ENCODE peak calls at places on chromosome 4, in five cellular contexts. U is A549, A is GM10248, K is IMR-90, I is RWPE1. B is an unnamed sample.

GRCh38 chr4:48042979-48043461 is 26.4 kb downstream of the NIPAL1 start:
- DNase-seq in U (no peak), A (no peak), K (no peak), I (no peak), B (no peak)

GRCh38 chr4:2913168-2913567 is 50.0 kb downstream of the NOP14 start:
- DNase-seq in U (no peak), A (no peak), K (no peak), I (no peak), B (no peak)

GRCh38 chr4:114386637-114387233 is 211.9 kb upstream of the UGT8 start:
- DNase-seq in U (peak), A (peak), K (peak), I (peak), B (no peak)

GRCh38 chr4:135949926-135950325 is 1582.4 kb downstream of the PCDH18 start:
- DNase-seq in U (no peak), A (no peak), K (no peak), I (no peak), B (peak)

GRCh38 chr4:119823045-119823444 is 194.4 kb upstream of the PDE5A start:
- DNase-seq in U (no peak), A (no peak), K (no peak), I (no peak), B (no peak)

GRCh38 chr4:174023641-174024040 is 259.8 kb downstream of the FBXO8 start:
- DNase-seq in U (no peak), A (no peak), K (peak), I (no peak), B (no peak)

GRCh38 chr4:151339472-151339871 is 14.1 kb upstream of the SH3D19 start:
- DNase-seq in U (no peak), A (no peak), K (no peak), I (no peak), B (no peak)

GRCh38 chr4:30828290-30828926 is 108.2 kb downstream of the PCDH7 start:
- DNase-seq in U (no peak), A (no peak), K (peak), I (no peak), B (no peak)

GRCh38 chr4:138758876-138759275 is 256.7 kb upstream of the NOCT start:
- DNase-seq in U (no peak), A (no peak), K (no peak), I (no peak), B (no peak)

GRCh38 chr4:79756496-79756895 is 316.5 kb downstream of the ANTXR2 start:
- DNase-seq in U (no peak), A (no peak), K (no peak), I (no peak), B (no peak)

GRCh38 chr4:13527983-13528822 is 16.1 kb downstream of the NKX3-2 start:
- DNase-seq in U (no peak), A (peak), K (no peak), I (no peak), B (no peak)

GRCh38 chr4:113531572-113531971 is 230.0 kb downstream of the CAMK2D start:
- DNase-seq in U (no peak), A (no peak), K (no peak), I (peak), B (no peak)

GRCh38 chr4:63105839-63106238 is 1303.4 kb downstream of the TECRL start:
- DNase-seq in U (no peak), A (no peak), K (no peak), I (no peak), B (no peak)

GRCh38 chr4:95170176-95170575 is 378.6 kb downstream of the UNC5C start:
- DNase-seq in U (no peak), A (no peak), K (no peak), I (no peak), B (no peak)

GRCh38 chr4:28682872-28683271 is 1822.2 kb downstream of the STIM2 start:
- DNase-seq in U (no peak), A (no peak), K (no peak), I (no peak), B (no peak)

GRCh38 chr4:33411182-33411581 is 2691.0 kb downstream of the PCDH7 start:
- DNase-seq in U (no peak), A (no peak), K (no peak), I (no peak), B (no peak)

GRCh38 chr4:26132858-26133257 is 188.0 kb upstream of the RBPJ start:
- DNase-seq in U (no peak), A (no peak), K (no peak), I (no peak), B (no peak)

GRCh38 chr4:108058685-108059440 is 69.2 kb downstream of the HADH start:
- DNase-seq in U (no peak), A (no peak), K (peak), I (peak), B (no peak)

GRCh38 chr4:154132406-154132805 is 343.5 kb upstream of the SFRP2 start:
- DNase-seq in U (no peak), A (no peak), K (peak), I (no peak), B (no peak)

GRCh38 chr4:146370841-146371240 is 150.9 kb downstream of the SLC10A7 start:
- DNase-seq in U (no peak), A (no peak), K (peak), I (no peak), B (no peak)

GRCh38 chr4:122700178-122700725 is 32.3 kb upstream of the BBS12 start:
- DNase-seq in U (peak), A (no peak), K (peak), I (peak), B (peak)

GRCh38 chr4:66693694-66694093 is 851.6 kb downstream of the CENPC start:
- DNase-seq in U (no peak), A (no peak), K (no peak), I (no peak), B (no peak)

GRCh38 chr4:10204401-10205058 is 87.9 kb upstream of the WDR1 start:
- DNase-seq in U (no peak), A (no peak), K (no peak), I (no peak), B (no peak)

GRCh38 chr4:33864290-33864859 is 2379.9 kb downstream of the ARAP2 start:
- DNase-seq in U (no peak), A (no peak), K (no peak), I (no peak), B (no peak)

GRCh38 chr4:832108-832507 is 6.2 kb upstream of the CPLX1 start:
- DNase-seq in U (no peak), A (no peak), K (no peak), I (no peak), B (no peak)

GRCh38 chr4:9994246-9994847 is 26.9 kb downstream of the SLC2A9 start:
- DNase-seq in U (no peak), A (no peak), K (no peak), I (no peak), B (no peak)

GRCh38 chr4:33882246-33882990 is 2361.9 kb downstream of the ARAP2 start:
- DNase-seq in U (no peak), A (no peak), K (no peak), I (no peak), B (no peak)

GRCh38 chr4:109408711-109409110 is 24.9 kb upstream of the SEC24B start:
- DNase-seq in U (no peak), A (no peak), K (no peak), I (no peak), B (no peak)

GRCh38 chr4:186723207-186724047 is at the start of gene FAT1:
- DNase-seq in U (peak), A (no peak), K (peak), I (peak), B (no peak)

GRCh38 chr4:99248714-99249113 is 29.7 kb upstream of the ADH6 start:
- DNase-seq in U (no peak), A (no peak), K (peak), I (peak), B (no peak)

GRCh38 chr4:23333946-23334878 is 555.6 kb downstream of the PPARGC1A start:
- DNase-seq in U (peak), A (no peak), K (peak), I (peak), B (peak)

DNA sequence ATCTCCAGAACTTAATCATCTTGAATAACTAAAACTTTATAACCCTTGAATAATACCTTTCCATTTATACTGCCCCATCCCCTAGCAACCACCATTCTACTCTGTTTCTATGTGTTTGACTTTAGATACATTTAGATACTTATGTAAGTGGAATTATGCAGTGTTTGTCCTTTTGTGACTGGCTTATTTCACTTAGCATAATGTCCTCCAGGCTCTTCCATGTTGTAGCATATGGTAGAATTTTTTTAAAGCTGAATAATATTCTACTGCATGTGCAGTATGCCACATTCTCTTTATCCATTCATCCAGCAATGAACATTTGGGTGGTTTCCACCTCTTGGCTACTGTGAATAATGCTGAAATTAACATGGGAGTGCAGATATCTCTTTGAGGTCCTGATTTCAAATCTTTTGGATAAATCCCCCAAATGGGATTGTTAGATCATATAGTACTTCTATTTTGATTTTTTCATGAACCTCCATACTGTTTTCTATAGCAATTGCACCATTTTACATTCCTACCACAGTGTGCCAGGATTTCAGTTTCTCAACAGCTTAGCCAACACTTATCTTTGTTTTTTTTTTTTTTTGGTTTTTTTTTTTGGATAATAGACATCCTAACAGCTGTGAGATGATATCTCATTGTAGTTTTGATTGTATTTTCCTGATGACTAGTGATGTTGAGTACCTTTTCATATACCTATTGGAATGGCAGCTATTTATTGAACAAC is 105.8 kb upstream of the LNX1 start:
- DNase-seq in U (no peak), A (no peak), K (no peak), I (no peak), B (no peak)
- TF ChIP-seq CTCF in U (no peak), A (no peak), K (no peak), I (no peak), B (no peak)

GRCh38 chr4:142005519-142005918 is 369.1 kb downstream of the IL15 start:
- DNase-seq in U (no peak), A (no peak), K (no peak), I (no peak), B (no peak)
- TF ChIP-seq CTCF in U (no peak), A (no peak), K (no peak), I (no peak), B (no peak)

GRCh38 chr4:38177035-38177791 is 217.0 kb downstream of the PTTG2 start:
- DNase-seq in U (no peak), A (no peak), K (peak), I (no peak), B (no peak)

GRCh38 chr4:38174811-38175210 is 214.6 kb downstream of the PTTG2 start:
- DNase-seq in U (no peak), A (no peak), K (peak), I (no peak), B (no peak)

GRCh38 chr4:38170380-38170779 is 210.2 kb downstream of the PTTG2 start:
- DNase-seq in U (no peak), A (no peak), K (no peak), I (no peak), B (no peak)

GRCh38 chr4:38170800-38171199 is 210.6 kb downstream of the PTTG2 start:
- DNase-seq in U (no peak), A (no peak), K (no peak), I (no peak), B (no peak)

DNA sequence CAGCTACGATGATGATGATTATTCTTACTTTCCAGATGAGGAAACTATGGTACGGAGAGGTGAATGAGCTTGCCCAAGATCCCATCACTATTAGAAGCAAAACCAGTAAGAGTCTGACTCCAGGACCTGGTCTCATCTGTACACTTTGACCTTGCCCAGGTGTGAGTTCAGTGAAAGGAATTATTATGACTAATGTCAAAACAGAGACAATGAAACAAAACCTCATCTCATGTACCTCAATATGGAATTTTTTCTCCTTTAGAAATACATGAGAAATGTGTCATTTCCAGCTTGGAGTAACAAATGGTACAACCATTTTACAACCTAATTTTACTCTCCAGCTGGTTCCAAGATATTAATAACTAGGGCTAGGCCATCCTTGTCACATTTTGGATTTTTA is 213.7 kb downstream of the PTTG2 start:
- DNase-seq in U (no peak), A (no peak), K (no peak), I (peak), B (no peak)
- TF ChIP-seq CTCF in U (no peak), A (no peak), K (no peak), I (no peak), B (no peak)

GRCh38 chr4:7238300-7238960 is 46.1 kb downstream of the SORCS2 start:
- DNase-seq in U (peak), A (no peak), K (no peak), I (no peak), B (no peak)
- TF ChIP-seq CTCF in U (no peak), A (peak), K (peak), I (no peak), B (peak)

GRCh38 chr4:83129258-83129657 is 14.7 kb upstream of the PLAC8 start:
- DNase-seq in U (no peak), A (no peak), K (no peak), I (no peak), B (no peak)

GRCh38 chr4:83128235-83128929 is 13.9 kb upstream of the PLAC8 start:
- DNase-seq in U (peak), A (no peak), K (peak), I (peak), B (no peak)

GRCh38 chr4:83121246-83121645 is 6.7 kb upstream of the PLAC8 start:
- DNase-seq in U (no peak), A (no peak), K (no peak), I (no peak), B (no peak)

GRCh38 chr4:83124079-83124780 is 9.7 kb upstream of the PLAC8 start:
- DNase-seq in U (no peak), A (no peak), K (peak), I (no peak), B (no peak)

DNA sequence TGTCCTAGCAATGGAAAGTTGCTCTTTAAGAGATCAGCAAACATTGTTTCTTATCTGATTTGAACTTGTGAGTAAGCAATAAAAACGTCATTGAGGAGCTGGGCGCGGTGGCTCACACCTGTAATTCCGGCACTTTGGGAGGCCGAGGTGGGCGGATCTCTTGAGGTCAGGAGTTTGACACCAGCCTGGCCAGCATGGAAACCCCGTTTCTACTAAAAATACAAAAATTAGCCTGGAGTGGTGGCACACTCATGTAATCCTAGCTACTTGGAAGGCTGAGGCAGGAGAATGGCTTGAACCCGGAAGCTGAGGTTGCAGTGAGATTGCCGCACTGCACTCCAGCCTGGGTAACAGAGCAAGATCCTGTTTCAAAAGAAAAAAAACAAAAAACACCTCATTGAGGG is 11.2 kb upstream of the PLAC8 start:
- DNase-seq in U (no peak), A (no peak), K (no peak), I (no peak), B (no peak)
- TF ChIP-seq CTCF in U (no peak), A (no peak), K (no peak), I (no peak), B (no peak)

B was measured in epithelial cell of proximal tubule.